ENCODE peak calls at places on chromosomes 7 and 10, in four cellular contexts. I is OCI-LY7, G is colonic mucosa, K is sigmoid colon. Q is an unnamed sample.
A peak's percentile ranks its signal among the peaks of the same experiment; 100 is the strongest.

GRCh38 chr7:139762886-139763285 is 14.9 kb downstream of the HIPK2 start:
- DNase-seq in I (no peak), K (no peak), G (no peak), Q (no peak)

GRCh38 chr10:100747826-100748231 is 2.4 kb downstream of the PAX2 start:
- DNase-seq in G (no peak), K (no peak), I (no peak), Q (no peak)

GRCh38 chr7:55532150-55532917 is 40.0 kb downstream of the VOPP1 start:
- DNase-seq in I (peak; percentile 71), G (no peak), K (no peak), Q (no peak)

GRCh38 chr7:128304212-128304611 is 39.5 kb downstream of the RBM28 start:
- DNase-seq in K (no peak), G (no peak), I (no peak), Q (no peak)

GRCh38 chr10:131092416-131092815 is 219.1 kb downstream of the TCERG1L start:
- DNase-seq in K (no peak), G (no peak), I (no peak), Q (no peak)

GRCh38 chr7:94375713-94376112 is 19.0 kb upstream of the COL1A2 start:
- DNase-seq in I (no peak), G (no peak), K (peak; percentile 69), Q (no peak)

GRCh38 chr7:24595671-24596418 is 22.6 kb downstream of the PALS2 start:
- DNase-seq in K (no peak), G (no peak), I (no peak), Q (no peak)

GRCh38 chr10:46526682-46527038 is 29.8 kb downstream of the GPRIN2 start:
- DNase-seq in G (no peak), K (peak; percentile 65), I (no peak), Q (peak; percentile 75)

GRCh38 chr7:110977127-110977776 is 113.7 kb upstream of the LRRN3 start:
- DNase-seq in G (no peak), K (no peak), I (no peak), Q (no peak)

GRCh38 chr10:58164517-58164916 is 103.2 kb downstream of the IPMK start:
- DNase-seq in K (no peak), I (no peak), G (no peak), Q (no peak)

GRCh38 chr7:100951172-100951571 is 1.8 kb downstream of the MUC3A start:
- DNase-seq in G (no peak), I (no peak), K (no peak), Q (no peak)

GRCh38 chr7:136741941-136742340 is 126.5 kb upstream of the CHRM2 start:
- DNase-seq in K (no peak), G (no peak), I (no peak), Q (no peak)

GRCh38 chr7:80372415-80372814 is 139.4 kb downstream of the GNAT3 start:
- DNase-seq in G (no peak), I (no peak), K (no peak), Q (no peak)

GRCh38 chr7:29146082-29146706 is at the start of gene CPVL:
- DNase-seq in K (peak; percentile 87), I (no peak), G (peak; percentile 59), Q (peak; percentile 33)

GRCh38 chr7:6284461-6285360 is 12.3 kb upstream of the CYTH3 start:
- DNase-seq in G (peak; percentile 29), I (no peak), K (peak; percentile 56), Q (peak; percentile 32)

GRCh38 chr7:131620673-131621609 is 64.5 kb upstream of the PODXL start:
- DNase-seq in I (no peak), K (no peak), G (no peak), Q (no peak)

GRCh38 chr10:64288404-64288803 is 767.2 kb downstream of the REEP3 start:
- DNase-seq in I (no peak), G (no peak), K (no peak), Q (no peak)

GRCh38 chr7:103714377-103714927 is 268.4 kb upstream of the SLC26A5 start:
- DNase-seq in I (no peak), G (no peak), K (no peak), Q (no peak)

GRCh38 chr7:156621628-156622027 is 18.9 kb upstream of the RNF32 start:
- DNase-seq in G (no peak), K (no peak), I (no peak), Q (no peak)

GRCh38 chr7:37495574-37496184 is 47.0 kb upstream of the ELMO1 start:
- DNase-seq in K (no peak), G (no peak), I (peak; percentile 29), Q (peak; percentile 23)

GRCh38 chr7:42972703-42973500 is 40.7 kb downstream of the MRPL32 start:
- DNase-seq in I (peak; percentile 30), K (peak; percentile 81), G (peak; percentile 20), Q (peak; percentile 69)

GRCh38 chr10:116470768-116471415 is 43.2 kb downstream of the PNLIPRP3 start:
- DNase-seq in I (peak; percentile 4), G (peak; percentile 45), K (no peak), Q (peak; percentile 76)

GRCh38 chr7:128810473-128810872 is 18.7 kb downstream of the CCDC136 start:
- DNase-seq in I (no peak), G (no peak), K (no peak), Q (no peak)

GRCh38 chr7:102220929-102221850 is 65.5 kb upstream of the SH2B2 start:
- DNase-seq in G (no peak), K (no peak), I (no peak), Q (peak; percentile 84)

GRCh38 chr10:132953428-132953827 is 11.1 kb upstream of the CFAP46 start:
- DNase-seq in I (no peak), G (no peak), K (no peak), Q (no peak)

GRCh38 chr7:1045038-1045726 is 836 bp downstream of the GPR146 start:
- DNase-seq in I (no peak), G (no peak), K (no peak), Q (no peak)

GRCh38 chr7:134447383-134447782 is 11.5 kb downstream of the AKR1B1 start:
- DNase-seq in G (no peak), I (no peak), K (no peak), Q (no peak)

GRCh38 chr7:132404261-132404660 is 172.0 kb downstream of the PLXNA4 start:
- DNase-seq in G (no peak), K (no peak), I (no peak), Q (no peak)

GRCh38 chr10:125343118-125343752 is 182.9 kb upstream of the CTBP2 start:
- DNase-seq in K (no peak), I (peak; percentile 20), G (peak; percentile 44), Q (peak; percentile 42)

GRCh38 chr10:26869528-26869927 is 8.8 kb upstream of the ABI1 start:
- DNase-seq in K (no peak), I (peak; percentile 45), G (no peak), Q (peak; percentile 83)

GRCh38 chr10:52111151-52111891 is 202.8 kb upstream of the DKK1 start:
- DNase-seq in I (no peak), K (no peak), G (no peak), Q (no peak)

GRCh38 chr7:88322151-88322550 is 15.5 kb upstream of the STEAP4 start:
- DNase-seq in K (no peak), G (no peak), I (no peak), Q (no peak)

GRCh38 chr7:43431020-43431595 is 151.8 kb upstream of the STK17A start:
- DNase-seq in I (no peak), K (no peak), G (no peak), Q (no peak)

GRCh38 chr10:132329565-132330485 is 2.2 kb upstream of the LRRC27 start:
- DNase-seq in I (peak; percentile 28), K (peak; percentile 66), G (no peak), Q (peak; percentile 60)

GRCh38 chr7:142153400-142153799 is 41.9 kb downstream of the MGAM2 start:
- DNase-seq in I (no peak), K (no peak), G (no peak), Q (no peak)

GRCh38 chr7:139968931-139969330 is 93.8 kb downstream of the PARP12 start:
- DNase-seq in G (no peak), I (no peak), K (no peak), Q (no peak)

GRCh38 chr10:30542001-30542861 is 87.3 kb downstream of the LYZL2 start:
- DNase-seq in K (no peak), I (no peak), G (no peak), Q (no peak)

GRCh38 chr7:155992538-155992937 is 180.3 kb upstream of the SHH start:
- DNase-seq in G (no peak), I (no peak), K (no peak), Q (no peak)

GRCh38 chr10:42866115-42866995 is 83.8 kb downstream of the BMS1 start:
- DNase-seq in G (peak; percentile 64), K (peak; percentile 81), I (peak; percentile 66), Q (peak; percentile 71)

GRCh38 chr10:117536862-117537435 is 5.6 kb upstream of the EMX2 start:
- DNase-seq in K (no peak), I (no peak), G (no peak), Q (no peak)

GRCh38 chr10:117536359-117536861 is 6.1 kb upstream of the EMX2 start:
- DNase-seq in K (no peak), G (no peak), I (no peak), Q (no peak)

GRCh38 chr10:117537904-117538524 is 4.5 kb upstream of the EMX2 start:
- DNase-seq in G (no peak), K (no peak), I (no peak), Q (no peak)

GRCh38 chr10:117535752-117536358 is 6.7 kb upstream of the EMX2 start:
- DNase-seq in K (no peak), I (no peak), G (no peak), Q (no peak)

GRCh38 chr10:117537436-117537903 is 5.1 kb upstream of the EMX2 start:
- DNase-seq in K (no peak), G (no peak), I (no peak), Q (peak; percentile 41)
- TF ChIP-seq CTCF in K (peak; percentile 9), G (peak; percentile 50), I (peak; percentile 56), Q (peak; percentile 73)

GRCh38 chr10:29150010-29150409 is 138.9 kb upstream of the LYZL1 start:
- DNase-seq in K (no peak), I (no peak), G (no peak), Q (no peak)
- H3K27ac ChIP-seq in K (no peak overlapping the region), I (no peak overlapping the region), G (no peak overlapping the region), Q (no peak overlapping the region)

GRCh38 chr10:69407621-69408301 is 9.0 kb downstream of the TACR2 start:
- DNase-seq in I (peak; percentile 61), K (no peak), G (no peak), Q (no peak)
- TF ChIP-seq CTCF in I (peak; percentile 68), K (no peak), G (peak; percentile 19), Q (no peak)

GRCh38 chr10:119620771-119621384 is 24.1 kb upstream of the TIAL1 start:
- DNase-seq in I (no peak), G (no peak), K (no peak), Q (no peak)
- H3K27ac ChIP-seq in I (no peak overlapping the region), G (no peak overlapping the region), K (no peak overlapping the region), Q (no peak overlapping the region)

GRCh38 chr10:4708123-4708759 is 117.8 kb upstream of the AKR1E2 start:
- DNase-seq in K (no peak), G (no peak), I (peak; percentile 9), Q (no peak)
- TF ChIP-seq CTCF in K (no peak), G (no peak), I (peak; percentile 83), Q (no peak)

DNA sequence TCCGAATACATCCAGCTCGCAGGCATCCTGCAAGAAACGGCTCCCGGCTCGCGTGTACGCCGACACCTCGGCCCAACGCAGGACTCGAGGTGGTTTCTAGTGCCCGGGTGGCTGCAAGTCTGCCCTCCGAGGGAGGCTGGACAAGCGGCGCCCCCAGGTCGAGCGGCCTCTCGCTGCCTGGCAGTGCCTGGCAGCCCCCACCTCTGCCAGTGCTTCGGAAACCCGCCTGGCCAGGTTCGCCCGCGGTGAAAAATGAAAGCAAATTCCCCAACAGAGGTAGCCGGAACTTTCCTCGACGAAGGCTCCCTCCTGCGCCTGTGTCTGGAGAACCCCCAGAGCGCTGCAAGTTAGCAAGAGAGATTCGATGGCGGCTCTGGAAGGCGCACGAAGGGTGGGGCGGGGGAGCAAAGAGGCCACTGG is 5.7 kb upstream of the ZNF503 start:
- DNase-seq in K (no peak), I (no peak), G (no peak), Q (no peak)
- H3K27ac ChIP-seq in K (peak overlapping the region; percentile 98), I (no peak overlapping the region), G (no peak overlapping the region), Q (peak overlapping the region; percentile 73)